ENCODE peak calls at places on chromosome 22, in four cellular contexts. X, P, U and A are unnamed samples. For H3K4me1, the result is how much of the 10 kb centered on the place peaks cover.

GRCh38 chr22:23137905-23138520 is 3.8 kb downstream of the RSPH14 start:
- DNase-seq in X (no peak), P (peak), U (no peak), A (no peak)

GRCh38 chr22:47548953-47549740 is 786.7 kb downstream of the TBC1D22A start:
- DNase-seq in P (no peak), X (no peak), U (no peak), A (no peak)

GRCh38 chr22:33476716-33477115 is 418.5 kb upstream of the SYN3 start:
- DNase-seq in U (peak), P (no peak), X (no peak), A (no peak)

GRCh38 chr22:42360348-42360747 is 71.9 kb downstream of the NFAM1 start:
- DNase-seq in P (no peak), U (no peak), X (no peak), A (no peak)

GRCh38 chr22:22733881-22734373 is 89.5 kb downstream of the GGTLC2 start:
- DNase-seq in P (no peak), X (no peak), U (no peak), A (no peak)

GRCh38 chr22:37379085-37379484 is 48.2 kb downstream of the ELFN2 start:
- DNase-seq in X (no peak), P (no peak), U (no peak), A (no peak)

GRCh38 chr22:41523464-41524221 is 20.6 kb downstream of the POLR3H start:
- DNase-seq in X (no peak), P (no peak), U (no peak), A (no peak)

GRCh38 chr22:50267591-50268390 is 2.4 kb downstream of the MAPK11 start:
- DNase-seq in X (peak), P (no peak), U (no peak), A (no peak)

GRCh38 chr22:22771696-22772377 is 115.8 kb upstream of the IGLL5 start:
- DNase-seq in U (no peak), P (no peak), X (no peak), A (no peak)

GRCh38 chr22:32623943-32624342 is 149.3 kb downstream of the FBXO7 start:
- DNase-seq in X (no peak), U (peak), P (no peak), A (no peak)

GRCh38 chr22:32649515-32650200 is 151.8 kb upstream of the TIMP3 start:
- DNase-seq in U (no peak), X (no peak), P (no peak), A (no peak)

GRCh38 chr22:35051791-35052190 is 14.2 kb upstream of the ISX start:
- DNase-seq in P (no peak), X (no peak), U (no peak), A (no peak)

GRCh38 chr22:31861226-31861840 is 83.0 kb upstream of the YWHAH start:
- DNase-seq in U (no peak), X (no peak), P (no peak), A (no peak)

GRCh38 chr22:40020956-40021355 is 26.2 kb downstream of the FAM83F start:
- DNase-seq in P (no peak), U (no peak), X (no peak), A (no peak)

GRCh38 chr22:25777870-25778269 is 35.9 kb downstream of the MYO18B start:
- DNase-seq in X (no peak), P (peak), U (peak), A (no peak)

GRCh38 chr22:48892571-48893287 is 934.9 kb downstream of the BRD1 start:
- DNase-seq in U (no peak), P (no peak), X (no peak), A (no peak)

GRCh38 chr22:23079814-23080521 is 9.6 kb downstream of the GNAZ start:
- DNase-seq in P (no peak), U (peak), X (no peak), A (no peak)

GRCh38 chr22:25100972-25101371 is 98.7 kb upstream of the CRYBB3 start:
- DNase-seq in X (no peak), P (no peak), U (no peak), A (no peak)

GRCh38 chr22:37189011-37189466 is 992 bp upstream of the C1QTNF6 start:
- DNase-seq in U (no peak), P (no peak), X (no peak), A (no peak)

GRCh38 chr22:50440544-50441249 is 34.1 kb downstream of the SBF1 start:
- DNase-seq in U (no peak), P (no peak), X (no peak), A (no peak)

GRCh38 chr22:50700387-50701075 is 27.9 kb downstream of the SHANK3 start:
- DNase-seq in X (no peak), P (no peak), U (peak), A (no peak)

GRCh38 chr22:30324008-30324730 is 2.6 kb downstream of the TBC1D10A start:
- DNase-seq in U (no peak), X (no peak), P (no peak), A (no peak)
- H3K4me1 ChIP-seq in U (half or more), X (under half), P (under half), A (under half)

GRCh38 chr22:19932367-19933206 is 9.0 kb upstream of the COMT start:
- DNase-seq in X (no peak), U (no peak), P (no peak), A (no peak)
- TF ChIP-seq SUZ12 in X (no peak), U (no peak), P (no peak), A (no peak)

GRCh38 chr22:29074276-29074625 is 1.4 kb downstream of the KREMEN1 start:
- DNase-seq in X (no peak), U (no peak), P (no peak), A (no peak)

GRCh38 chr22:29072193-29072978 is 449 bp upstream of the KREMEN1 start:
- DNase-seq in X (peak), U (peak), P (no peak), A (peak)

GRCh38 chr22:29071261-29072045 is 1.4 kb upstream of the KREMEN1 start:
- DNase-seq in U (peak), P (no peak), X (peak), A (no peak)

GRCh38 chr22:29072979-29073617 is at the start of gene KREMEN1:
- DNase-seq in P (no peak), U (no peak), X (peak), A (no peak)

DNA sequence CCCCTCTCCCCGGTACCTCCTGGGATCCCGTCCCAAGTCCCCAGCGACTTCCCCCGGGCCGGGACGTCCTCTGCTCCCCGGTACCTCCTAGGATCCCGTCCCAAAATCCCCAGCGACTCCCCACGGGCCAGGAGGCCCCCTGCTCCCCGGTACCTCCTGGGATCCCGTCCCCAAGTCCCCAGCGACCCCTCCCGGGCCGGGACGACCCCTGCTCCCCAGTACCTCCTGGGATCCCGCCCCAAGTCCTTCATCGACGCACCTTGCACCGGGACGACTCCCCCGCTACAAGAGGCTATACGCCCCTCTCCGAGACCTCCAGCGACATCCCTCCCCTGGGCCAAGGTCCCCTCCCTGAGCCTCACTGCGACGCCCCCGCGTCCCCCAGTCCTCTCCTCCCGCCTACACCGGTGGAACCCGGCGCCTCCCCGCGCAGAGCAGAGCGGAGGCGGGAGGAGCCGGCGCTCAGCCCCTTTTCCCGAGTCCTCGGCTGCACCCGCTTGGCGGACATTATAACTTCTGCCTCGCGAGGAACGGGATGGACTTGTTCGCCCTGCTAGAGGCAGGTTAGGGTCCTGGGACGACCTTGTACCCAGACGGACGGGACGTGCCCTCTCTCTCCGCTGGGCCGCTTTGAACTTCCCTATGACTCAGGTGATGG is 912 bp downstream of the KREMEN1 start:
- DNase-seq in P (no peak), X (peak), U (peak), A (no peak)
- H3K9ac ChIP-seq in P (no peak), X (no peak), U (peak), A (peak)

DNA sequence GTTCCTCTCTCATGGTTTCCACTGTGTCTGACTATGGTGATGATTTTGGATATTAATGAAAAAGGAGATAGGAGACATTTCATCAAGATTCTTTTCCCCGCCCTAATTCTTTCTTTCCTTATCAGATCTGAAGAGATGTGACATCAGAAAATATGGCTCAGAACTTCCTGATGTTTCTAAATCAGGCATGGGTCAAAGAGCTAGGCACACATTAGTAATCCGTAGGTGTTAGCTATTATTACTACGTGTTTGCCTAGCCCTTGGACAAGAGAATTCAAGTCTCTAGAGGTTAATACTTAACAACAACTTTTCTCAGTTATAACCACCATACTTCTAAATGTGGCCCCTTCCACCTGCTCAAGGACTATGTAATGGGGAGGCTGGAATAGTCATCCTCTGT is 5.8 kb downstream of the JOSD1 start:
- DNase-seq in U (no peak), X (no peak), P (no peak), A (no peak)
- H3K4me1 ChIP-seq in U (half or more), X (under half), P (under half), A (under half)

DNA sequence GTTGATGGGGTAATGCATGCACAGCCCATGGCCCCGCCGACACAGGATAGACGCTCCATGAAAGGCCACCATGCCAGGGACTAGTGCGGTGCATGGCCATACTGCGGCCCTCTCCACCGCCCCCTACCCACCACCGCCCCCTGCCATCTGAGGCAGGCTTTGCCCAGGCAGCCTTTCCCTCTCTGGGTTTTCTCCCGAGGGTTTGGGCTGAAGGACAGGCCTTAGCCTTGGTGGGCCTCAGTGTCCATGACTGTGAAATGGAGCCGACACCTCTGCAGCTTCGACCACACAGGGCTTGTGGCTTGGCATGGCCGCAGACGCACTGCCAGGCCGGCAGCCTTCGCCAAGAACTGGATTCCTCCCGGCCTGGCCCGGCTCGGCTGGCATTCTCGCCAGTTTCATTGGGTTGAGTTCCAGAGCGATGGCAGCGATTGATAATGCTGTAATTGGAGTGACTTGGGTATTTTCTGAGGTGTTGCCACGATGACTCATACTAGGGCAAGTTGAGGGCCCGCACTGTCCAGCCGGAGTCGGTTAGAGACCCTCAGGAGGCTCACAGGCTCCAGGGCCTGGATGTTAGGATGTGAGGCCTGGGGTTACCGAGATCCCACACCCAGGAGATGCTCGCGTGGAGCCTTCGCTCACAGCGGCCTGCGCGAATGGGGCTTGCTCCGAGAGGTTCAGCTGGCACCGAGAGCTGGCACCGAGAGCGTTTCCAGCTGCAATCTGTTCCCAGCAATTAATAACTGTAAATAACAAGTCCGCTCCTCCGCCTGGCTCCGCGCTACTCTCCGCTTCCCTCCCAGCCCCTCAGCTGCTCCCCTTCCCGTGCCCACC is 111.2 kb downstream of the WNT7B start:
- DNase-seq in X (peak), P (no peak), U (no peak), A (no peak)
- TF ChIP-seq SUZ12 in X (no peak), P (no peak), U (no peak), A (no peak)

GRCh38 chr22:18068991-18069390 is 8.8 kb upstream of the PEX26 start:
- DNase-seq in P (no peak), U (no peak), X (no peak), A (no peak)
- H3K9ac ChIP-seq in P (no peak), U (no peak), X (no peak), A (no peak)

GRCh38 chr22:46541536-46541935 is 4.1 kb upstream of the CELSR1 start:
- DNase-seq in X (no peak), U (no peak), P (no peak), A (no peak)
- H3K4me1 ChIP-seq in X (under half), U (under half), P (under half), A (under half)

GRCh38 chr22:44538071-44538470 is 40.0 kb upstream of the RTL6 start:
- DNase-seq in U (peak), P (no peak), X (no peak), A (no peak)
- TF ChIP-seq SUZ12 in U (no peak), P (no peak), X (no peak), A (no peak)

DNA sequence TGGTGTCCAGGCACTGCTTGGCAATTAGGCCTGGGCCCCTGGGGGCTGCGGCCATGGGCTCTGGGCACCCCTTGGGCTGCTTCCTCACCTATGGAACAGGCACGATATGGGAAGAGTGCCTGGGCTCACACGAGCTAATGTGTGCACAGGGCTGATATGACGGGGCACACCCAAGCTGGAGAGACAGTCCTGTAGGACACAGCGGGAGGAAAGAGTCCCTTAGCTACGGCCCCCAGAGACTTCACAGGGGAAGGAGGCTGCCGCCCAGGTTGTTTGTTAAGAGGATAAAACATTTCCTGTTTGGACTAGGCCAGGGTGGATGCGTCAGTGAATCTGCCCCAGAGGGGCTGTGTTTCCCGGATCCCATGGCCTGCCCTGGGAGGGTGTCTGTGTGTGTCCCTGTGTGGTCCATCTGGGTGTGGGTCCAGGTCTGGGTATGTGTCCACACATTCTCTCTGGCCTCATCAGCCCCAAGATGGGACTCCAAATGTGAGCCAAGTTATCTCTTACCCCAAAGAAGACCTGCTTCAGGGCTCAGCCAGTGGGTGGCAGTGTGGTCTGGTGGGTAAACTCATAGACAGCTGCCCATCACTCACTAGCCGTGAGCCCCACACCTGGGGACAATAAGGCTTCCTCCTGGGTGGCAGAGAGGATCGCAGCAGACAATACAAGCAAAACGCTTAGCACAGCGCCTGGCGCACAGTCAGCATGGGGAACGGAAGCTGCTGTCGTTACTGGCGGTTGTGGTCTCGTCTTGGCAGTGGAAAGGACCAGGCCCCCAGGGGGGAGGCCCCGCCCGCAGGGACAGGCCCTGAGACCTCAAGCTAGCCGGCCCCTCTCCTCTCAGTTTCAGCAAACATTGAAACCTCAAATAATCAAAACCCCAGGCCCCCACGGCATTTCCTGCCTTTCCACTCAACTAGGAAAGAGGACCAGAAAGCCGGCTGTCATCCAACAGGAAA is 3.2 kb upstream of the EMID1 start:
- DNase-seq in P (peak), X (no peak), U (peak), A (no peak)
- H3K9ac ChIP-seq in P (peak), X (no peak), U (peak), A (peak)